ENCODE peak calls at places on chromosomes 5 and 9, in four cellular contexts. Q, V, T and G are unnamed samples.
A peak's percentile ranks its signal among the peaks of the same experiment; 100 is the strongest.

GRCh38 chr9:15158019-15158418 is 149.0 kb downstream of the TTC39B start:
- DNase-seq in Q (no peak), V (peak; percentile 13), T (no peak), G (no peak)

GRCh38 chr5:90133941-90134340 is 275.6 kb downstream of the CETN3 start:
- DNase-seq in Q (no peak), V (no peak), T (no peak), G (no peak)

GRCh38 chr9:89463986-89464901 is 33.7 kb downstream of the SEMA4D start:
- DNase-seq in Q (peak; percentile 47), V (no peak), T (no peak), G (peak; percentile 55)

GRCh38 chr5:142547445-142548374 is 138.2 kb downstream of the FGF1 start:
- DNase-seq in Q (no peak), V (no peak), T (no peak), G (no peak)

GRCh38 chr5:133130387-133131118 is 78.7 kb downstream of the HSPA4 start:
- DNase-seq in Q (no peak), V (peak; percentile 47), T (no peak), G (no peak)

GRCh38 chr5:76604838-76605237 is 18.4 kb downstream of the F2RL2 start:
- DNase-seq in Q (no peak), V (peak; percentile 54), T (no peak), G (no peak)

GRCh38 chr9:37464426-37465248 is 613 bp downstream of the ZBTB5 start:
- DNase-seq in Q (peak; percentile 72), V (peak; percentile 42), T (peak; percentile 79), G (peak; percentile 92)

GRCh38 chr5:30401479-30402058 is 791.9 kb upstream of the CDH6 start:
- DNase-seq in Q (peak; percentile 34), V (peak; percentile 70), T (no peak), G (no peak)

GRCh38 chr9:126373241-126373640 is 46.6 kb downstream of the MVB12B start:
- DNase-seq in Q (no peak), V (peak; percentile 62), T (no peak), G (no peak)

GRCh38 chr9:36207546-36208012 is 16.9 kb downstream of the CLTA start:
- DNase-seq in Q (no peak), V (peak; percentile 34), T (no peak), G (no peak)

GRCh38 chr5:44665101-44665701 is 143.5 kb upstream of the MRPS30 start:
- DNase-seq in Q (no peak), V (peak; percentile 63), T (no peak), G (no peak)

GRCh38 chr5:36832274-36832673 is 44.3 kb upstream of the NIPBL start:
- DNase-seq in Q (no peak), V (no peak), T (no peak), G (no peak)

GRCh38 chr9:107269681-107270080 is 13.4 kb upstream of the RAD23B start:
- DNase-seq in Q (no peak), V (no peak), T (no peak), G (no peak)

GRCh38 chr9:117411547-117411946 is 3.3 kb downstream of the ASTN2 start:
- DNase-seq in Q (peak; percentile 71), V (peak; percentile 32), T (peak; percentile 23), G (no peak)

GRCh38 chr5:124411089-124411488 is 335.4 kb downstream of the ZNF608 start:
- DNase-seq in Q (no peak), V (no peak), T (no peak), G (no peak)

DNA sequence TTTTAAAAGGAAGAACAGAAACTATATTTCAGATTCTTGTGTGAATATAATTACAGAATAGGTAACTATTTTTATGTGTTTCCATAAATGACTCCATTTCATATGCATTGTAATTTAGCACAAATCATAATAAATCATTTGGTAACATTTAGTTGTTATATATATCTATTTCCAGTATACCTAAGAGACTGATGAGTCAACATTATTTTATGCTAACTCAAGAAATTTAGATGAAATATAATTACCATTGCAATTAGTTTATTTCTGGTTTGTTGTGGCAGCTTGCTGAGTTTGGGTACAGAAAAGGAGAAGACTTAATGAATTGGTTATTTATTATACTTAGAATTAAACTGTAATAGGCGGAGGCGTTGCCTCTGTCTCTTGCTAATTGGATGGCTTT is 314.9 kb downstream of the KCTD16 start:
- DNase-seq in Q (no peak), V (no peak), T (no peak), G (no peak)
- H3K27ac ChIP-seq in Q (no peak overlapping the region), V (no peak overlapping the region), T (no peak overlapping the region), G (no peak overlapping the region)

GRCh38 chr9:87663556-87663955 is 62.4 kb upstream of the CTSL start:
- DNase-seq in Q (no peak), V (no peak), T (no peak), G (no peak)
- H3K36me3 ChIP-seq in Q (peaks cover 72% of the 10 kb centered on the region), V (no peaks in the 10 kb centered on the region), T (no peaks in the 10 kb centered on the region), G (peaks cover 42% of the 10 kb centered on the region)

GRCh38 chr9:109967651-109968331 is 187.8 kb downstream of the PALM2AKAP2 start:
- DNase-seq in Q (no peak), V (no peak), T (no peak), G (no peak)
- H3K27ac ChIP-seq in Q (no peak overlapping the region), V (no peak overlapping the region), T (no peak overlapping the region), G (peak overlapping the region; percentile 49)

GRCh38 chr5:62496152-62496551 is 82.5 kb upstream of the LRRC70 start:
- DNase-seq in Q (no peak), V (peak; percentile 45), T (no peak), G (no peak)

GRCh38 chr5:62498961-62499360 is 79.7 kb upstream of the LRRC70 start:
- DNase-seq in Q (no peak), V (no peak), T (no peak), G (no peak)

GRCh38 chr5:62494772-62495171 is 82.2 kb downstream of the IPO11 start:
- DNase-seq in Q (no peak), V (no peak), T (no peak), G (no peak)

GRCh38 chr5:62502456-62503101 is 76.0 kb upstream of the LRRC70 start:
- DNase-seq in Q (no peak), V (no peak), T (no peak), G (no peak)

GRCh38 chr5:62496876-62497275 is 81.7 kb upstream of the LRRC70 start:
- DNase-seq in Q (no peak), V (no peak), T (no peak), G (no peak)
- H3K36me3 ChIP-seq in Q (peaks cover 82% of the 10 kb centered on the region), V (no peaks in the 10 kb centered on the region), T (no peaks in the 10 kb centered on the region), G (peaks cover 19% of the 10 kb centered on the region)

GRCh38 chr9:129027685-129028191 is 393 bp downstream of the SH3GLB2 start:
- DNase-seq in Q (peak; percentile 78), V (peak; percentile 52), T (no peak), G (no peak)

GRCh38 chr9:129032541-129033159 is 3.8 kb upstream of the MIGA2 start:
- DNase-seq in Q (no peak), V (no peak), T (no peak), G (no peak)

GRCh38 chr9:129028192-129028966 is at the start of gene SH3GLB2:
- DNase-seq in Q (peak; percentile 95), V (peak; percentile 83), T (peak; percentile 96), G (peak; percentile 98)

GRCh38 chr9:129031514-129031913 is 3.4 kb upstream of the SH3GLB2 start:
- DNase-seq in Q (no peak), V (no peak), T (no peak), G (no peak)

DNA sequence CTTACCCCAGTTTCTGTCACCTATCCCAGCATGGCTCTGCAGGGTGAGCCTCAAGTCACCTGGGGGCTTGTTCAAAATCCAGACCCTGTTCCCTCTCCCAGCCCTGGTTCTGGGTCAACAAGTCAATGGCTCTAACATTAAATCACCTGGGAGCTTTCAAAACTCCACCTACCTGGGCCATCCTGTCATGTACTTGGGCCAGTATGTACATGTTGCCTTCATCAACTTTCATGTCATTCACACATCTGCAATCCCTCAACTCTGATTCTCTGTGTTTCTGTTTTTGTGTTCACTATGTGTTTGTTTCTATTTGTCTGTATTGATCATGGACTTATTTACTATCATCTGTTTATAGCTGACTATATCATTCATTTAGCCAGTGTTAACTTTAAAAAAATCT is 2.1 kb upstream of the SH3GLB2 start:
- DNase-seq in Q (no peak), V (no peak), T (no peak), G (no peak)
- H3K27ac ChIP-seq in Q (no peak overlapping the region), V (no peak overlapping the region), T (no peak overlapping the region), G (no peak overlapping the region)

GRCh38 chr9:100294341-100294740 is 58.4 kb downstream of the TEX10 start:
- DNase-seq in Q (no peak), V (no peak), T (no peak), G (no peak)
- H3K36me3 ChIP-seq in Q (peaks cover 100% of the 10 kb centered on the region), V (peaks cover 11% of the 10 kb centered on the region), T (peaks cover 55% of the 10 kb centered on the region), G (peaks cover 69% of the 10 kb centered on the region)

DNA sequence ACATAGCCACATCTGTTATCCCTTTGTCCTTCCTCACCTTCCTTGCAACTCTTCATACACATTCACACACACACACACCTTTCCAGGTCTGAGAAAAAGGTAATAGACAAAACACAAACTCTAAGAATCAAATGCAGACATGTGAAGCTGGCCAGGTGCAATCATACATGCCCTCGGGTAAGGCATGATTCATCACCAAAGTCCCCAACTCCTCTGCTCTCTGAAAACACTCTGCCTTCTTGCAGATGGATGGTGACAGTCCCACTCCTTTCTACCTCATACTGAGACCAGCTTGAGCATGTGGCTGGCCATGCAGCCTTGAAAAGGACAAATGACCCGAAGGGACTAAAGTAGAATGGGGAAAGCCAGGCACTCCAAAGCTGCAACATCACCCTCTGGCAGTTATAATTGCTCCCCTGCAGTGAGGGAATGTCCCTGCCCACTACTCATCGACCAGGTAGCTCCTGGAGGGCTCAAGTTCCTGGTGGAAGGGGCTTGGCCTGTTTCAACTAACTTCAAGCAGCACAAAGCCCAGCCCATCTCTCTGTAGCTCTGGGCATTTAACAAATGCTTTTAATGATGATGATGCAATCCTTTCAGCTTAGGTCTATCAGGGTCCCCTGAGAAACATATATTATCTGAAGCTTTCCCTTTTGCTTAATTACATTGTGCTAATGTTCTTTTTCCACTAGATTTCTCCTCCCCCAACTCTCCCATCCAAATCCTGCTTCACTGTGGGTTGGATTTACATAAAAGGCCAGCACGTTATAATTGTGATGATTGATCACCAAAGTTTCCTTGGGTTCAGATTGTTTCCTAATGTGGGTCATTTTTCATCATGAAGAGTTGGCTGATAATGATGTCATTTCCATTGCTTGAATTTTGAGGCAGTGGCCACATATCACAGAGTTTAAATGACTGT is 436.6 kb upstream of the SLC30A5 start:
- DNase-seq in Q (no peak), V (peak; percentile 22), T (no peak), G (no peak)
- H3K27ac ChIP-seq in Q (no peak overlapping the region), V (no peak overlapping the region), T (no peak overlapping the region), G (no peak overlapping the region)

GRCh38 chr9:109062543-109062942 is 49.2 kb upstream of the CTNNAL1 start:
- DNase-seq in Q (no peak), V (no peak), T (no peak), G (no peak)
- H3K36me3 ChIP-seq in Q (peaks cover 92% of the 10 kb centered on the region), V (peaks cover 17% of the 10 kb centered on the region), T (peaks cover 92% of the 10 kb centered on the region), G (peaks cover 86% of the 10 kb centered on the region)